ENCODE peak calls at places on chromosome 5, in ten cellular contexts. C is effector memory CD4-positive, alpha-beta T cell; V is left ventricle myocardium inferior; I is CD8-positive, alpha-beta T cell; W is pancreas; M is mesendoderm; H is GM23248; R is neuronal stem cell; J is BJ; D is breast epithelium. B is an unnamed sample.

GRCh38 chr5:96968074-96968473 is 32.2 kb downstream of the LNPEP start:
- DNase-seq in M (no peak), J (no peak), W (no peak), R (no peak), C (no peak), V (no peak), D (no peak), H (peak; percentile 48), I (no peak), B (peak; percentile 64)

GRCh38 chr5:2110934-2111462 is 228.3 kb upstream of the IRX4 start:
- DNase-seq in I (no peak), M (no peak), H (no peak), C (no peak), V (no peak), D (no peak), R (no peak), J (no peak), W (no peak), B (no peak)

GRCh38 chr5:154237376-154237743 is 46.8 kb downstream of the GALNT10 start:
- DNase-seq in D (no peak), V (no peak), I (no peak), J (no peak), R (no peak), H (no peak), W (no peak), C (no peak), M (no peak), B (no peak)

GRCh38 chr5:107476783-107477182 is 194.0 kb downstream of the EFNA5 start:
- DNase-seq in V (no peak), C (peak; percentile 2), D (no peak), R (no peak), J (no peak), W (no peak), M (peak; percentile 78), I (peak; percentile 8), H (no peak), B (no peak)

GRCh38 chr5:150615141-150615699 is 25.2 kb upstream of the SYNPO start:
- DNase-seq in J (no peak), H (peak; percentile 83), M (no peak), R (no peak), I (no peak), W (peak; percentile 72), V (peak; percentile 49), C (no peak), D (peak; percentile 75), B (no peak)

GRCh38 chr5:119031905-119032304 is 39.0 kb upstream of the DMXL1 start:
- DNase-seq in W (no peak), I (no peak), M (peak; percentile 19), D (no peak), R (no peak), J (no peak), H (no peak), C (no peak), V (no peak), B (no peak)

GRCh38 chr5:83744851-83745250 is 24.2 kb upstream of the HAPLN1 start:
- DNase-seq in J (no peak), I (no peak), D (no peak), C (no peak), W (no peak), M (no peak), H (peak; percentile 17), R (no peak), V (no peak), B (no peak)

GRCh38 chr5:124860271-124860670 is 113.8 kb upstream of the ZNF608 start:
- DNase-seq in H (peak; percentile 58), V (no peak), D (no peak), M (no peak), W (no peak), J (no peak), C (no peak), I (no peak), R (no peak), B (no peak)

GRCh38 chr5:107671742-107672211 is 1.0 kb upstream of the EFNA5 start:
- DNase-seq in V (peak; percentile 17), D (peak; percentile 31), W (no peak), M (peak; percentile 93), R (peak; percentile 78), J (no peak), C (no peak), H (peak; percentile 61), I (no peak), B (peak; percentile 29)

GRCh38 chr5:55226934-55227737 is at the start of gene MCIDAS:
- DNase-seq in D (no peak), M (peak; percentile 85), V (peak; percentile 20), H (peak; percentile 70), W (peak; percentile 80), J (no peak), C (peak; percentile 17), R (peak; percentile 70), I (peak; percentile 53), B (peak; percentile 30)

GRCh38 chr5:55226027-55226933 is 835 bp downstream of the MCIDAS start:
- DNase-seq in V (no peak), I (peak; percentile 48), D (no peak), C (no peak), J (no peak), W (peak; percentile 70), M (peak; percentile 84), H (peak; percentile 67), R (peak; percentile 73), B (peak; percentile 80)

GRCh38 chr5:55223219-55223987 is 3.7 kb downstream of the MCIDAS start:
- DNase-seq in I (no peak), R (peak; percentile 38), D (no peak), M (peak; percentile 57), W (no peak), J (no peak), V (no peak), C (no peak), H (no peak), B (no peak)

GRCh38 chr5:55223988-55224240 is 3.2 kb downstream of the MCIDAS start:
- DNase-seq in M (no peak), D (no peak), V (no peak), R (no peak), I (no peak), C (no peak), J (no peak), W (no peak), H (no peak), B (no peak)

DNA sequence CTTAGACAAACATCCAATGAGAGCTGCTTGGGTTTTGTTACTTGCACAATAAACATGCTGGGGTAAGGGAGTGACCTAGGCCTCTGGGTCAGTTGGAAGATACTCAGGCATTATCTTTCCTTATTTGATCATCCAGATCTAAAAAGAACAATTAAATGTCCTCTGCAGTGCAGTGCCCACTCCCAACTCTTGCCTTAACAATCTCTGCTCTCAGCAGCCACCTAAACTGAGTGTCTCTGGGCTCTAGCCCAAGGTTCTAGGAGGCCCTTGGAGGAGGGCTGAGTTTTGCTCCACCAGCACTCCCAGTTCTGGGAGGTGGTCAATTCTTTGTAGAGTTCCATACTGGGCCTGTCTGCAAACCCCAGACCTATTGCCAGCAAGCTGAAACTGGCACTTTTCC is 1.8 kb downstream of the MCIDAS start:
- DNase-seq in J (no peak), I (no peak), R (no peak), W (no peak), H (no peak), D (no peak), V (no peak), M (no peak), C (no peak), B (no peak)
- H3K27me3 ChIP-seq in J (peaks cover 82% of the 10 kb centered on the region), I (peaks cover 85% of the 10 kb centered on the region), R (peaks cover 97% of the 10 kb centered on the region), W (no peaks in the 10 kb centered on the region), H (peaks cover 96% of the 10 kb centered on the region), D (peaks cover 2% of the 10 kb centered on the region), V (peaks cover 100% of the 10 kb centered on the region), M (peaks cover 81% of the 10 kb centered on the region), C (peaks cover 80% of the 10 kb centered on the region), B (peaks cover 100% of the 10 kb centered on the region)

GRCh38 chr5:160369990-160370712 is at the start of gene C1QTNF2:
- DNase-seq in D (no peak), H (peak; percentile 90), I (no peak), W (peak; percentile 18), V (peak; percentile 71), J (no peak), R (peak; percentile 29), M (peak; percentile 80), C (no peak), B (peak; percentile 64)
- H3K4me3 ChIP-seq in D (peak within 1 kb of the TSS; percentile 59), H (peak within 1 kb of the TSS; percentile 80), I (peak within 1 kb of the TSS; percentile 12), W (peak within 1 kb of the TSS; percentile 9), V (peak within 1 kb of the TSS; percentile 72), J (peak within 1 kb of the TSS; percentile 65), R (peak within 1 kb of the TSS; percentile 82), M (peak within 1 kb of the TSS; percentile 14), C (peak within 1 kb of the TSS; percentile 12), B (peak within 1 kb of the TSS; percentile 36)

GRCh38 chr5:81252904-81253303 is 19.8 kb downstream of the CKMT2 start:
- DNase-seq in C (no peak), J (no peak), V (no peak), H (no peak), M (no peak), R (no peak), D (no peak), I (no peak), W (no peak), B (no peak)

GRCh38 chr5:81250004-81250403 is 16.9 kb downstream of the CKMT2 start:
- DNase-seq in W (no peak), R (no peak), C (no peak), I (no peak), H (no peak), V (no peak), D (no peak), J (no peak), M (no peak), B (no peak)

GRCh38 chr5:81253875-81254274 is 20.8 kb downstream of the CKMT2 start:
- DNase-seq in I (no peak), V (no peak), R (no peak), C (no peak), D (no peak), M (no peak), H (no peak), W (no peak), J (no peak), B (no peak)

GRCh38 chr5:81249240-81249639 is 16.1 kb downstream of the CKMT2 start:
- DNase-seq in J (no peak), C (no peak), D (no peak), W (no peak), M (no peak), I (no peak), R (no peak), V (no peak), H (no peak), B (no peak)

GRCh38 chr5:81251922-81252321 is 18.8 kb downstream of the CKMT2 start:
- DNase-seq in M (no peak), H (no peak), W (no peak), V (no peak), C (no peak), I (no peak), D (no peak), J (no peak), R (no peak), B (no peak)
- H3K27me3 ChIP-seq in M (no peaks in the 10 kb centered on the region), H (no peaks in the 10 kb centered on the region), W (no peaks in the 10 kb centered on the region), V (no peaks in the 10 kb centered on the region), C (no peaks in the 10 kb centered on the region), I (no peaks in the 10 kb centered on the region), D (no peaks in the 10 kb centered on the region), J (no peaks in the 10 kb centered on the region), R (no peaks in the 10 kb centered on the region), B (no peaks in the 10 kb centered on the region)

GRCh38 chr5:38032149-38032548 is 192.3 kb upstream of the GDNF start:
- DNase-seq in V (no peak), I (no peak), R (no peak), W (no peak), C (no peak), J (no peak), M (no peak), H (no peak), D (no peak), B (no peak)

GRCh38 chr5:38023799-38024198 is 184.0 kb upstream of the GDNF start:
- DNase-seq in C (no peak), V (no peak), W (no peak), J (no peak), R (no peak), D (no peak), I (no peak), H (peak; percentile 13), M (no peak), B (no peak)

GRCh38 chr5:38029431-38030065 is 189.7 kb upstream of the GDNF start:
- DNase-seq in C (no peak), J (no peak), D (no peak), R (no peak), I (no peak), W (no peak), V (no peak), M (peak; percentile 6), H (no peak), B (no peak)
- H3K4me3 ChIP-seq in C (no peak overlapping the region), J (no peak overlapping the region), D (no peak overlapping the region), R (no peak overlapping the region), I (no peak overlapping the region), W (no peak overlapping the region), V (no peak overlapping the region), M (no peak overlapping the region), H (no peak overlapping the region), B (no peak overlapping the region)

B was measured in cardiac muscle cell.